ENCODE peak calls at places on chromosome 1, in nine cellular contexts. S is nephron progenitor cell; J is stimulated activated CD8-positive, alpha-beta memory T cell treated with anti-CD3 and anti-CD28 coated beads, Interleukin-15, amount 100 ng/mL, for 4 hours; Q is testis; W is NCI-H1092; T is NCI-H2081; I is C1 segment of cervical spinal cord; V is smooth muscle cell of the brain vasculature; F is fibroblast of the aortic adventitia. A is an unnamed sample.

GRCh38 chr1:227734546-227734857 is 600 bp downstream of the JMJD4 start:
- DNase-seq in S (no peak), J (no peak), Q (no peak), W (no peak), T (no peak), I (no peak), V (no peak), F (no peak), A (no peak)

GRCh38 chr1:232533328-232533727 is 96.6 kb downstream of the SIPA1L2 start:
- DNase-seq in S (no peak), J (no peak), Q (no peak), W (no peak), T (no peak), I (no peak), V (no peak), F (no peak), A (no peak)

GRCh38 chr1:218299416-218299815 is 14.3 kb downstream of the RRP15 start:
- DNase-seq in S (no peak), J (no peak), Q (no peak), W (no peak), T (peak), I (no peak), V (peak), F (peak), A (no peak)

GRCh38 chr1:26349196-26349885 is 4.6 kb downstream of the CRYBG2 start:
- DNase-seq in S (no peak), J (no peak), Q (no peak), W (no peak), T (no peak), I (no peak), V (no peak), F (no peak), A (no peak)

GRCh38 chr1:182330303-182330702 is 61.3 kb downstream of the GLUL start:
- DNase-seq in S (no peak), J (no peak), Q (no peak), W (no peak), T (no peak), I (no peak), V (no peak), F (no peak), A (no peak)

GRCh38 chr1:48851638-48852037 is 74.9 kb upstream of the BEND5 start:
- DNase-seq in S (no peak), J (no peak), Q (no peak), W (no peak), T (no peak), I (no peak), V (no peak), F (peak), A (no peak)

GRCh38 chr1:112702420-112703261 is 4.3 kb downstream of the RHOC start:
- DNase-seq in S (no peak), J (no peak), Q (no peak), W (no peak), T (no peak), I (no peak), V (no peak), F (no peak), A (no peak)

GRCh38 chr1:2328676-2329455 is 62.5 kb downstream of the MORN1 start:
- DNase-seq in S (no peak), J (no peak), Q (no peak), W (no peak), T (no peak), I (no peak), V (no peak), F (no peak), A (no peak)

GRCh38 chr1:41894101-41894620 is 24.6 kb downstream of the HIVEP3 start:
- DNase-seq in S (no peak), J (no peak), Q (no peak), W (no peak), T (no peak), I (no peak), V (no peak), F (no peak), A (no peak)

A was measured in NK-92 treated with Interleukin-12 subunit alpha and Interleukin-12 subunit beta, amount 100 ng/mL, for 24 hours.